ENCODE peak calls at places on chromosomes 16 and 17, in ten cellular contexts. P is GM13976, C is lower lobe of right lung, I is prostate gland, A is esophagus squamous epithelium, Q is A549, B is ascending aorta, E is Panc1, X is left ventricle myocardium inferior, T is neural crest cell. M is an unnamed sample.

GRCh38 chr16:87586201-87586782 is 16.0 kb upstream of the JPH3 start:
- DNase-seq in P (no peak), C (no peak), I (no peak), A (no peak), Q (no peak), B (no peak), E (no peak), X (no peak), T (no peak), M (no peak)

GRCh38 chr16:88289549-88290344 is 93.0 kb upstream of the ZNF469 start:
- DNase-seq in P (no peak), C (no peak), I (no peak), A (no peak), Q (no peak), B (no peak), E (no peak), X (peak), T (no peak), M (no peak)

GRCh38 chr17:79294459-79295071 is 219.9 kb downstream of the ENGASE start:
- DNase-seq in P (peak), C (peak), I (peak), A (no peak), Q (peak), B (no peak), E (no peak), X (peak), T (peak), M (no peak)

GRCh38 chr17:45006927-45007461 is 38.9 kb upstream of the C1QL1 start:
- DNase-seq in P (no peak), C (no peak), I (no peak), A (no peak), Q (no peak), B (no peak), E (no peak), X (no peak), T (no peak), M (no peak)

GRCh38 chr17:40145476-40145875 is 5.1 kb downstream of the CASC3 start:
- DNase-seq in P (no peak), C (no peak), I (no peak), A (no peak), Q (no peak), B (no peak), E (no peak), X (no peak), T (no peak), M (no peak)

GRCh38 chr16:67144943-67145342 is 5.9 kb downstream of the B3GNT9 start:
- DNase-seq in P (no peak), C (no peak), I (no peak), A (no peak), Q (no peak), B (no peak), E (no peak), X (no peak), T (no peak), M (no peak)

GRCh38 chr16:23060458-23061320 is 88.6 kb downstream of the USP31 start:
- DNase-seq in P (peak), C (peak), I (peak), A (no peak), Q (peak), B (no peak), E (peak), X (peak), T (peak), M (no peak)

GRCh38 chr17:50355701-50356341 is 9.9 kb downstream of the XYLT2 start:
- DNase-seq in P (no peak), C (no peak), I (no peak), A (no peak), Q (no peak), B (no peak), E (no peak), X (no peak), T (no peak), M (no peak)

GRCh38 chr16:87326151-87326571 is 9.0 kb upstream of the C16orf95 start:
- DNase-seq in P (no peak), C (peak), I (no peak), A (no peak), Q (no peak), B (no peak), E (no peak), X (no peak), T (no peak), M (peak)

GRCh38 chr16:17544785-17545184 is 74.0 kb upstream of the XYLT1 start:
- DNase-seq in P (no peak), C (no peak), I (no peak), A (no peak), Q (no peak), B (no peak), E (no peak), X (no peak), T (peak), M (no peak)

GRCh38 chr17:17126131-17127110 is 79.7 kb downstream of the PLD6 start:
- DNase-seq in P (no peak), C (peak), I (no peak), A (no peak), Q (no peak), B (no peak), E (no peak), X (no peak), T (no peak), M (no peak)

GRCh38 chr16:24972608-24973220 is 42.5 kb downstream of the ARHGAP17 start:
- DNase-seq in P (no peak), C (no peak), I (no peak), A (no peak), Q (no peak), B (no peak), E (no peak), X (no peak), T (no peak), M (no peak)

GRCh38 chr17:75587718-75588545 is at the start of gene MYO15B:
- DNase-seq in P (peak), C (peak), I (no peak), A (no peak), Q (no peak), B (no peak), E (no peak), X (peak), T (peak), M (peak)

GRCh38 chr16:58009856-58010416 is 8.7 kb downstream of the USB1 start:
- DNase-seq in P (no peak), C (peak), I (no peak), A (no peak), Q (no peak), B (no peak), E (no peak), X (peak), T (no peak), M (no peak)

GRCh38 chr16:23595246-23595950 is 718 bp downstream of the NDUFAB1 start:
- DNase-seq in P (no peak), C (no peak), I (no peak), A (no peak), Q (peak), B (no peak), E (no peak), X (no peak), T (peak), M (no peak)

GRCh38 chr17:41512789-41513547 is 5.7 kb downstream of the KRT15 start:
- DNase-seq in P (no peak), C (no peak), I (no peak), A (no peak), Q (no peak), B (no peak), E (no peak), X (no peak), T (no peak), M (no peak)

GRCh38 chr17:21285164-21286065 is 904 bp downstream of the MAP2K3 start:
- DNase-seq in P (peak), C (no peak), I (no peak), A (no peak), Q (no peak), B (no peak), E (no peak), X (no peak), T (no peak), M (no peak)

GRCh38 chr17:28221751-28222414 is 97.1 kb upstream of the TMEM97 start:
- DNase-seq in P (no peak), C (no peak), I (no peak), A (no peak), Q (no peak), B (no peak), E (no peak), X (no peak), T (no peak), M (no peak)

GRCh38 chr17:73644145-73645049 is at the start of gene SDK2:
- DNase-seq in P (no peak), C (no peak), I (peak), A (no peak), Q (peak), B (no peak), E (no peak), X (no peak), T (peak), M (no peak)

GRCh38 chr17:80455784-80456183 is 20.6 kb downstream of the NPTX1 start:
- DNase-seq in P (no peak), C (no peak), I (no peak), A (no peak), Q (no peak), B (no peak), E (no peak), X (no peak), T (no peak), M (no peak)

GRCh38 chr17:79757140-79757745 is 20.7 kb upstream of the CBX2 start:
- DNase-seq in P (no peak), C (peak), I (no peak), A (no peak), Q (no peak), B (no peak), E (no peak), X (no peak), T (no peak), M (no peak)

GRCh38 chr16:83653785-83654184 is 154.0 kb upstream of the HSBP1 start:
- DNase-seq in P (no peak), C (no peak), I (no peak), A (no peak), Q (no peak), B (no peak), E (no peak), X (no peak), T (no peak), M (no peak)

GRCh38 chr17:40068129-40068581 is 5.4 kb downstream of the THRA start:
- DNase-seq in P (no peak), C (no peak), I (no peak), A (no peak), Q (no peak), B (no peak), E (no peak), X (no peak), T (no peak), M (no peak)

GRCh38 chr16:21097151-21097550 is 53.5 kb downstream of the DNAH3 start:
- DNase-seq in P (no peak), C (no peak), I (no peak), A (no peak), Q (no peak), B (no peak), E (no peak), X (no peak), T (no peak), M (no peak)

DNA sequence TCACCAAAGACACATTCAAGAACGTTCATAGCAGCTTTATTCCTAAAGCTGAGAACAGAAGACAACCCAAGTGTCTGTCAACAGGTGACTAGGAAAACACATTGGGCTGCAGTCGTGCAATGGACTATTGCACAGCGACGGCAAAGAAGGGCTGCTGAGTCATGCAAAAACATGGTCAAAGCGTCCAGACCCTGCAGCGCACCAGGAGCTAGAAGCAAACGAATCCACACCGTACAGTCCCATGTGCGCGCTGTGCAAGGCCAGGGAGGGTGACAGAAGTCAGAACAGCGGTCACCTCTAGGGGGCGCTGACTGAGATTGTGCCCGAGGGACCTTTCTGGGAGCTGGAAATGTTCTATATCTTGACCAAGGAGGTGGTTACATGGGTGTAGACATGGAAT is 266.4 kb downstream of the MAF start:
- DNase-seq in P (no peak), C (peak), I (no peak), A (no peak), Q (peak), B (no peak), E (no peak), X (no peak), T (peak), M (no peak)
- TF ChIP-seq CTCF in P (peak), C (peak), I (no peak), A (peak), Q (peak), B (no peak), E (peak), X (peak), T (peak), M (peak)

GRCh38 chr16:29232811-29233704 is 173.5 kb downstream of the NPIPB11 start:
- DNase-seq in P (no peak), C (no peak), I (no peak), A (no peak), Q (no peak), B (no peak), E (no peak), X (no peak), T (no peak), M (no peak)

GRCh38 chr16:29231231-29231630 is 175.3 kb downstream of the NPIPB11 start:
- DNase-seq in P (no peak), C (no peak), I (no peak), A (no peak), Q (no peak), B (no peak), E (no peak), X (no peak), T (no peak), M (no peak)

GRCh38 chr16:29226782-29227181 is 179.7 kb downstream of the NPIPB11 start:
- DNase-seq in P (no peak), C (no peak), I (no peak), A (no peak), Q (no peak), B (no peak), E (no peak), X (no peak), T (no peak), M (no peak)

GRCh38 chr16:29230671-29231091 is 175.8 kb downstream of the NPIPB11 start:
- DNase-seq in P (no peak), C (no peak), I (no peak), A (no peak), Q (no peak), B (no peak), E (no peak), X (no peak), T (no peak), M (no peak)
- TF ChIP-seq CTCF in P (no peak), C (no peak), I (no peak), A (no peak), Q (no peak), B (no peak), E (no peak), X (no peak), T (no peak), M (no peak)

GRCh38 chr17:82602986-82603385 is 45.3 kb downstream of the WDR45B start:
- DNase-seq in P (no peak), C (no peak), I (no peak), A (no peak), Q (no peak), B (no peak), E (no peak), X (no peak), T (no peak), M (no peak)

GRCh38 chr17:82604532-82604931 is 43.7 kb downstream of the WDR45B start:
- DNase-seq in P (no peak), C (no peak), I (no peak), A (no peak), Q (no peak), B (no peak), E (no peak), X (no peak), T (no peak), M (no peak)

GRCh38 chr17:82605939-82606600 is 42.2 kb downstream of the WDR45B start:
- DNase-seq in P (no peak), C (no peak), I (peak), A (no peak), Q (no peak), B (no peak), E (no peak), X (no peak), T (no peak), M (no peak)

GRCh38 chr17:82602487-82602886 is 45.8 kb downstream of the WDR45B start:
- DNase-seq in P (no peak), C (no peak), I (no peak), A (no peak), Q (no peak), B (no peak), E (no peak), X (no peak), T (no peak), M (no peak)

GRCh38 chr17:82603981-82604448 is 44.2 kb downstream of the WDR45B start:
- DNase-seq in P (no peak), C (peak), I (no peak), A (no peak), Q (no peak), B (peak), E (no peak), X (peak), T (no peak), M (peak)
- TF ChIP-seq CTCF in P (no peak), C (no peak), I (no peak), A (no peak), Q (no peak), B (no peak), E (no peak), X (no peak), T (no peak), M (no peak)

DNA sequence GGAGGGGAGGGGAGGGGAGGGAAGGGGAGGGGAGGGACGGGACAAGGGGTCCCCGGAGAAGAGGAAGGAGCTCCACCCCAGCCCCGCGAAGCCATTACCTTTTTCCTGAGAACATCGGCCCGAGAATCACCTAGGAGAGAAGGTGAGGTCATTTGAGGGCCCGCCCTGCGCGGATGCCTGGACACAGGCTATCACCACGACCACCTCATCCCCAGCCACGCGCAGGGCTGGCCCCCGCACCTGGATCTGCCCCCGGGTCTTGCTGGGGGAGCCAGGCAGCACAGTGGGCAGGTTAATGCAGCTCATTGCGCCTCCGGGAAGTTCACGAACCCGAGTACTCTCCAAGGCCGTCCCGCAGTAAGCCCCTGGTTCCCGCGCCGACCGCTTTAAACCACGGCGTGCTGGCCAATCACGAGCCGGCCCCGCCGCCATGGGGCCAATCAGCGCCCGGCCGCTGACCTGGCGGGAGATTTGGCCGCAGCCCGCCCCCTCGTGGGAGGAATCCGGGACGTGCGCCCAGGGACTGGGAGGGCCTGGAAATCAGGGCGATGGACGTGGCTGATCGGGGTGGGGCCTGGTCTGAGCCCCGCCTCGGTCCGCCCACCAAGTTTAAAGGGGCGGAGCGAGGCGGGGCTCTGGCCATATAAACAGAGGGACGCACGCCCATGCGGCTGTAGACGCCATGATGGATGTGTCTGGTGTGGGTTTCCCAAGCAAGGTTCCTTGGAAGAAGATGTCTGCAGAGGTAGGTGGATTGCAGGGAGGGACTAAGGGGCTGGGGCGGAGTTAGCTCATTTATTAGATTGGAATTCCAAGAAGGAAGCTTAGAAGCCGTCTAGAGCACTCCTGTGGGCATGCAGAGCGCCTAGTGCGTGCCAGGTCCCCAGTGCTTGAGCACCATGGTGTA is at the start of the genes AFMID and TK1:
- DNase-seq in P (peak), C (peak), I (peak), A (peak), Q (peak), B (peak), E (peak), X (peak), T (peak), M (peak)
- TF ChIP-seq CTCF in P (peak), C (peak), I (peak), A (peak), Q (peak), B (peak), E (no peak), X (peak), T (peak), M (peak)

GRCh38 chr16:30113031-30113710 is at the start of gene GDPD3:
- DNase-seq in P (no peak), C (no peak), I (no peak), A (no peak), Q (no peak), B (no peak), E (no peak), X (peak), T (no peak), M (no peak)
- TF ChIP-seq CTCF in P (no peak), C (no peak), I (no peak), A (no peak), Q (no peak), B (no peak), E (no peak), X (no peak), T (no peak), M (peak)